ENCODE peak calls at places on chromosomes 7 and 10, in six cellular contexts. One of them, this sample, is unnamed.

GRCh38 chr10:34729619-34730018 is 85.5 kb downstream of the PARD3 start:
- DNase-seq in mesendoderm: no peak
- DNase-seq in natural killer cell treated with Interleukin-12 subunit alpha and Interleukin-12 subunit beta and Interleukin-15 and Interleukin-18, amount 100 ng/mL, for 72 hours: no peak
- DNase-seq in EH: no peak
- DNase-seq in stimulated activated CD4-positive, alpha-beta T cell treated with anti-CD3 and anti-CD28 coated beads, Interleukin-2, amount 100 ng/mL, for 48 hours: no peak
- DNase-seq in GF-D8: no peak
- DNase-seq in this sample: no peak

GRCh38 chr10:23171232-23171876 is 20.8 kb upstream of the PTF1A start:
- DNase-seq in mesendoderm: peak; percentile 65
- DNase-seq in natural killer cell treated with Interleukin-12 subunit alpha and Interleukin-12 subunit beta and Interleukin-15 and Interleukin-18, amount 100 ng/mL, for 72 hours: no peak
- DNase-seq in EH: peak; percentile 44
- DNase-seq in stimulated activated CD4-positive, alpha-beta T cell treated with anti-CD3 and anti-CD28 coated beads, Interleukin-2, amount 100 ng/mL, for 48 hours: no peak
- DNase-seq in GF-D8: no peak
- DNase-seq in this sample: peak; percentile 62

GRCh38 chr7:97002555-97003261 is 2.6 kb upstream of the DLX6 start:
- DNase-seq in mesendoderm: peak; percentile 63
- DNase-seq in natural killer cell treated with Interleukin-12 subunit alpha and Interleukin-12 subunit beta and Interleukin-15 and Interleukin-18, amount 100 ng/mL, for 72 hours: no peak
- DNase-seq in EH: no peak
- DNase-seq in stimulated activated CD4-positive, alpha-beta T cell treated with anti-CD3 and anti-CD28 coated beads, Interleukin-2, amount 100 ng/mL, for 48 hours: no peak
- DNase-seq in GF-D8: no peak
- DNase-seq in this sample: no peak

GRCh38 chr7:80230327-80230726 is 95.7 kb downstream of the GNAI1 start:
- DNase-seq in mesendoderm: no peak
- DNase-seq in natural killer cell treated with Interleukin-12 subunit alpha and Interleukin-12 subunit beta and Interleukin-15 and Interleukin-18, amount 100 ng/mL, for 72 hours: no peak
- DNase-seq in EH: peak; percentile 56
- DNase-seq in stimulated activated CD4-positive, alpha-beta T cell treated with anti-CD3 and anti-CD28 coated beads, Interleukin-2, amount 100 ng/mL, for 48 hours: no peak
- DNase-seq in GF-D8: no peak
- DNase-seq in this sample: no peak

GRCh38 chr10:91080776-91081175 is 139.7 kb upstream of the PCGF5 start:
- DNase-seq in mesendoderm: no peak
- DNase-seq in natural killer cell treated with Interleukin-12 subunit alpha and Interleukin-12 subunit beta and Interleukin-15 and Interleukin-18, amount 100 ng/mL, for 72 hours: no peak
- DNase-seq in EH: no peak
- DNase-seq in stimulated activated CD4-positive, alpha-beta T cell treated with anti-CD3 and anti-CD28 coated beads, Interleukin-2, amount 100 ng/mL, for 48 hours: no peak
- DNase-seq in GF-D8: no peak
- DNase-seq in this sample: no peak

GRCh38 chr7:1099637-1100036 is 11.7 kb downstream of the GPER1 start:
- DNase-seq in mesendoderm: no peak
- DNase-seq in natural killer cell treated with Interleukin-12 subunit alpha and Interleukin-12 subunit beta and Interleukin-15 and Interleukin-18, amount 100 ng/mL, for 72 hours: no peak
- DNase-seq in EH: no peak
- DNase-seq in stimulated activated CD4-positive, alpha-beta T cell treated with anti-CD3 and anti-CD28 coated beads, Interleukin-2, amount 100 ng/mL, for 48 hours: no peak
- DNase-seq in GF-D8: no peak
- DNase-seq in this sample: no peak

GRCh38 chr7:20330797-20331230 is at the start of gene ITGB8:
- DNase-seq in mesendoderm: no peak
- DNase-seq in natural killer cell treated with Interleukin-12 subunit alpha and Interleukin-12 subunit beta and Interleukin-15 and Interleukin-18, amount 100 ng/mL, for 72 hours: no peak
- DNase-seq in EH: peak; percentile 6
- DNase-seq in stimulated activated CD4-positive, alpha-beta T cell treated with anti-CD3 and anti-CD28 coated beads, Interleukin-2, amount 100 ng/mL, for 48 hours: peak; percentile 10
- DNase-seq in GF-D8: no peak
- DNase-seq in this sample: peak; percentile 31

GRCh38 chr10:92891885-92892705 is 43.8 kb downstream of the EXOC6 start:
- DNase-seq in mesendoderm: peak; percentile 85
- DNase-seq in natural killer cell treated with Interleukin-12 subunit alpha and Interleukin-12 subunit beta and Interleukin-15 and Interleukin-18, amount 100 ng/mL, for 72 hours: no peak
- DNase-seq in EH: peak; percentile 92
- DNase-seq in stimulated activated CD4-positive, alpha-beta T cell treated with anti-CD3 and anti-CD28 coated beads, Interleukin-2, amount 100 ng/mL, for 48 hours: no peak
- DNase-seq in GF-D8: no peak
- DNase-seq in this sample: peak; percentile 35

GRCh38 chr7:38831262-38831661 is 77.7 kb downstream of the VPS41 start:
- DNase-seq in mesendoderm: no peak
- DNase-seq in natural killer cell treated with Interleukin-12 subunit alpha and Interleukin-12 subunit beta and Interleukin-15 and Interleukin-18, amount 100 ng/mL, for 72 hours: no peak
- DNase-seq in EH: peak; percentile 28
- DNase-seq in stimulated activated CD4-positive, alpha-beta T cell treated with anti-CD3 and anti-CD28 coated beads, Interleukin-2, amount 100 ng/mL, for 48 hours: no peak
- DNase-seq in GF-D8: no peak
- DNase-seq in this sample: no peak

GRCh38 chr10:96339956-96340904 is 18.6 kb downstream of the OPALIN start:
- DNase-seq in mesendoderm: peak; percentile 84
- DNase-seq in natural killer cell treated with Interleukin-12 subunit alpha and Interleukin-12 subunit beta and Interleukin-15 and Interleukin-18, amount 100 ng/mL, for 72 hours: no peak
- DNase-seq in EH: peak; percentile 68
- DNase-seq in stimulated activated CD4-positive, alpha-beta T cell treated with anti-CD3 and anti-CD28 coated beads, Interleukin-2, amount 100 ng/mL, for 48 hours: peak; percentile 55
- DNase-seq in GF-D8: peak; percentile 28
- DNase-seq in this sample: peak; percentile 76

GRCh38 chr7:49564379-49564714 is 209.1 kb upstream of the VWC2 start:
- DNase-seq in mesendoderm: no peak
- DNase-seq in natural killer cell treated with Interleukin-12 subunit alpha and Interleukin-12 subunit beta and Interleukin-15 and Interleukin-18, amount 100 ng/mL, for 72 hours: no peak
- DNase-seq in EH: no peak
- DNase-seq in stimulated activated CD4-positive, alpha-beta T cell treated with anti-CD3 and anti-CD28 coated beads, Interleukin-2, amount 100 ng/mL, for 48 hours: no peak
- DNase-seq in GF-D8: no peak
- DNase-seq in this sample: no peak

GRCh38 chr7:35695628-35695888 is 623 bp upstream of the HERPUD2 start:
- DNase-seq in mesendoderm: no peak
- DNase-seq in natural killer cell treated with Interleukin-12 subunit alpha and Interleukin-12 subunit beta and Interleukin-15 and Interleukin-18, amount 100 ng/mL, for 72 hours: no peak
- DNase-seq in EH: no peak
- DNase-seq in stimulated activated CD4-positive, alpha-beta T cell treated with anti-CD3 and anti-CD28 coated beads, Interleukin-2, amount 100 ng/mL, for 48 hours: no peak
- DNase-seq in GF-D8: peak; percentile 39
- DNase-seq in this sample: no peak

GRCh38 chr7:108079291-108080057 is 50.7 kb downstream of the LAMB4 start:
- DNase-seq in mesendoderm: no peak
- DNase-seq in natural killer cell treated with Interleukin-12 subunit alpha and Interleukin-12 subunit beta and Interleukin-15 and Interleukin-18, amount 100 ng/mL, for 72 hours: no peak
- DNase-seq in EH: peak; percentile 96
- DNase-seq in stimulated activated CD4-positive, alpha-beta T cell treated with anti-CD3 and anti-CD28 coated beads, Interleukin-2, amount 100 ng/mL, for 48 hours: no peak
- DNase-seq in GF-D8: no peak
- DNase-seq in this sample: no peak

This sample was measured in HEK293T.